ENCODE peak calls at places on chromosomes 4 and X, in ten cellular contexts. One of them, this sample, is unnamed.

GRCh38 chrX:149314031-149314430 is 191.1 kb downstream of the IDS start:
- DNase-seq in bronchial epithelial cell: peak; percentile 0
- DNase-seq in B cell: no peak
- DNase-seq in right atrium auricular region: no peak
- DNase-seq in lower lobe of right lung: no peak
- DNase-seq in astrocyte: peak; percentile 20
- DNase-seq in lower leg skin: peak; percentile 15
- DNase-seq in CD8-positive, alpha-beta T cell: no peak
- DNase-seq in epithelial cell of esophagus: no peak
- DNase-seq in IMR-90: no peak
- DNase-seq in this sample: peak; percentile 9

GRCh38 chrX:108001218-108001814 is 19.1 kb upstream of the TEX13B start:
- DNase-seq in bronchial epithelial cell: peak; percentile 55
- DNase-seq in B cell: peak; percentile 20
- DNase-seq in right atrium auricular region: no peak
- DNase-seq in lower lobe of right lung: no peak
- DNase-seq in astrocyte: peak; percentile 4
- DNase-seq in lower leg skin: peak; percentile 24
- DNase-seq in CD8-positive, alpha-beta T cell: no peak
- DNase-seq in epithelial cell of esophagus: peak; percentile 69
- DNase-seq in IMR-90: peak; percentile 36
- DNase-seq in this sample: no peak

GRCh38 chrX:129741880-129742758 is 3.3 kb downstream of the XPNPEP2 start:
- DNase-seq in bronchial epithelial cell: no peak
- DNase-seq in B cell: no peak
- DNase-seq in right atrium auricular region: no peak
- DNase-seq in lower lobe of right lung: no peak
- DNase-seq in astrocyte: no peak
- DNase-seq in lower leg skin: no peak
- DNase-seq in CD8-positive, alpha-beta T cell: no peak
- DNase-seq in epithelial cell of esophagus: no peak
- DNase-seq in IMR-90: no peak
- DNase-seq in this sample: no peak

GRCh38 chrX:43559643-43560042 is 96.5 kb upstream of the MAOA start:
- DNase-seq in bronchial epithelial cell: peak; percentile 42
- DNase-seq in B cell: peak; percentile 56
- DNase-seq in right atrium auricular region: peak; percentile 59
- DNase-seq in lower lobe of right lung: no peak
- DNase-seq in astrocyte: peak; percentile 9
- DNase-seq in lower leg skin: peak; percentile 21
- DNase-seq in CD8-positive, alpha-beta T cell: no peak
- DNase-seq in epithelial cell of esophagus: peak; percentile 53
- DNase-seq in IMR-90: peak; percentile 2
- DNase-seq in this sample: no peak

GRCh38 chrX:10549280-10549679 is 71.1 kb downstream of the MID1 start:
- DNase-seq in bronchial epithelial cell: no peak
- DNase-seq in B cell: no peak
- DNase-seq in right atrium auricular region: no peak
- DNase-seq in lower lobe of right lung: no peak
- DNase-seq in astrocyte: no peak
- DNase-seq in lower leg skin: no peak
- DNase-seq in CD8-positive, alpha-beta T cell: no peak
- DNase-seq in epithelial cell of esophagus: peak; percentile 14
- DNase-seq in IMR-90: no peak
- DNase-seq in this sample: no peak

GRCh38 chr4:80471701-80472100 is 136.2 kb downstream of the CFAP299 start:
- DNase-seq in bronchial epithelial cell: peak; percentile 36
- DNase-seq in B cell: no peak
- DNase-seq in right atrium auricular region: no peak
- DNase-seq in lower lobe of right lung: peak; percentile 63
- DNase-seq in astrocyte: peak; percentile 18
- DNase-seq in lower leg skin: no peak
- DNase-seq in CD8-positive, alpha-beta T cell: no peak
- DNase-seq in epithelial cell of esophagus: peak; percentile 51
- DNase-seq in IMR-90: peak; percentile 67
- DNase-seq in this sample: peak; percentile 13

GRCh38 chr4:139333046-139333445 is 30.8 kb upstream of the NDUFC1 start:
- DNase-seq in bronchial epithelial cell: peak; percentile 53
- DNase-seq in B cell: no peak
- DNase-seq in right atrium auricular region: no peak
- DNase-seq in lower lobe of right lung: no peak
- DNase-seq in astrocyte: no peak
- DNase-seq in lower leg skin: no peak
- DNase-seq in CD8-positive, alpha-beta T cell: no peak
- DNase-seq in epithelial cell of esophagus: peak; percentile 36
- DNase-seq in IMR-90: no peak
- DNase-seq in this sample: no peak

GRCh38 chrX:19625612-19626011 is 110.3 kb upstream of the MAP3K15 start:
- DNase-seq in bronchial epithelial cell: peak; percentile 55
- DNase-seq in B cell: no peak
- DNase-seq in right atrium auricular region: no peak
- DNase-seq in lower lobe of right lung: no peak
- DNase-seq in astrocyte: peak; percentile 10
- DNase-seq in lower leg skin: no peak
- DNase-seq in CD8-positive, alpha-beta T cell: peak; percentile 12
- DNase-seq in epithelial cell of esophagus: peak; percentile 30
- DNase-seq in IMR-90: no peak
- DNase-seq in this sample: no peak

GRCh38 chr4:148510211-148510610 is 68.0 kb upstream of the NR3C2 start:
- DNase-seq in bronchial epithelial cell: no peak
- DNase-seq in B cell: no peak
- DNase-seq in right atrium auricular region: no peak
- DNase-seq in lower lobe of right lung: no peak
- DNase-seq in astrocyte: no peak
- DNase-seq in lower leg skin: no peak
- DNase-seq in CD8-positive, alpha-beta T cell: no peak
- DNase-seq in epithelial cell of esophagus: peak; percentile 27
- DNase-seq in IMR-90: no peak
- DNase-seq in this sample: no peak

GRCh38 chrX:50770702-50771101 is 43.3 kb downstream of the SHROOM4 start:
- DNase-seq in bronchial epithelial cell: peak; percentile 42
- DNase-seq in B cell: no peak
- DNase-seq in right atrium auricular region: no peak
- DNase-seq in lower lobe of right lung: peak; percentile 75
- DNase-seq in astrocyte: peak; percentile 17
- DNase-seq in lower leg skin: no peak
- DNase-seq in CD8-positive, alpha-beta T cell: no peak
- DNase-seq in epithelial cell of esophagus: peak; percentile 48
- DNase-seq in IMR-90: no peak
- DNase-seq in this sample: no peak

GRCh38 chrX:40471965-40472648 is 108.7 kb upstream of the ATP6AP2 start:
- DNase-seq in bronchial epithelial cell: peak; percentile 62
- DNase-seq in B cell: peak; percentile 33
- DNase-seq in right atrium auricular region: no peak
- DNase-seq in lower lobe of right lung: peak; percentile 37
- DNase-seq in astrocyte: peak; percentile 80
- DNase-seq in lower leg skin: peak; percentile 15
- DNase-seq in CD8-positive, alpha-beta T cell: peak; percentile 2
- DNase-seq in epithelial cell of esophagus: peak; percentile 41
- DNase-seq in IMR-90: peak; percentile 84
- DNase-seq in this sample: no peak
- TF ChIP-seq CTCF in bronchial epithelial cell: peak; percentile 36
- TF ChIP-seq CTCF in B cell: peak; percentile 14
- TF ChIP-seq CTCF in right atrium auricular region: peak; percentile 40
- TF ChIP-seq CTCF in lower lobe of right lung: peak; percentile 8
- TF ChIP-seq CTCF in astrocyte: no peak
- TF ChIP-seq CTCF in lower leg skin: no peak
- TF ChIP-seq CTCF in CD8-positive, alpha-beta T cell: no peak
- TF ChIP-seq CTCF in epithelial cell of esophagus: peak; percentile 14
- TF ChIP-seq CTCF in IMR-90: no peak
- TF ChIP-seq CTCF in this sample: peak; percentile 31

GRCh38 chrX:120774611-120775010 is 101.1 kb downstream of the CT47B1 start:
- DNase-seq in bronchial epithelial cell: no peak
- DNase-seq in B cell: no peak
- DNase-seq in right atrium auricular region: no peak
- DNase-seq in lower lobe of right lung: no peak
- DNase-seq in astrocyte: no peak
- DNase-seq in lower leg skin: peak; percentile 12
- DNase-seq in CD8-positive, alpha-beta T cell: no peak
- DNase-seq in epithelial cell of esophagus: no peak
- DNase-seq in IMR-90: no peak
- DNase-seq in this sample: no peak

GRCh38 chrX:120768681-120769080 is 107.0 kb downstream of the CT47B1 start:
- DNase-seq in bronchial epithelial cell: peak; percentile 76
- DNase-seq in B cell: no peak
- DNase-seq in right atrium auricular region: no peak
- DNase-seq in lower lobe of right lung: no peak
- DNase-seq in astrocyte: peak; percentile 39
- DNase-seq in lower leg skin: no peak
- DNase-seq in CD8-positive, alpha-beta T cell: no peak
- DNase-seq in epithelial cell of esophagus: peak; percentile 40
- DNase-seq in IMR-90: peak; percentile 35
- DNase-seq in this sample: no peak

GRCh38 chrX:120773801-120774200 is 101.9 kb downstream of the CT47B1 start:
- DNase-seq in bronchial epithelial cell: no peak
- DNase-seq in B cell: no peak
- DNase-seq in right atrium auricular region: no peak
- DNase-seq in lower lobe of right lung: no peak
- DNase-seq in astrocyte: no peak
- DNase-seq in lower leg skin: peak; percentile 13
- DNase-seq in CD8-positive, alpha-beta T cell: no peak
- DNase-seq in epithelial cell of esophagus: no peak
- DNase-seq in IMR-90: no peak
- DNase-seq in this sample: no peak

GRCh38 chrX:120768254-120768653 is 107.4 kb downstream of the CT47B1 start:
- DNase-seq in bronchial epithelial cell: no peak
- DNase-seq in B cell: no peak
- DNase-seq in right atrium auricular region: no peak
- DNase-seq in lower lobe of right lung: no peak
- DNase-seq in astrocyte: no peak
- DNase-seq in lower leg skin: no peak
- DNase-seq in CD8-positive, alpha-beta T cell: no peak
- DNase-seq in epithelial cell of esophagus: no peak
- DNase-seq in IMR-90: no peak
- DNase-seq in this sample: no peak

DNA sequence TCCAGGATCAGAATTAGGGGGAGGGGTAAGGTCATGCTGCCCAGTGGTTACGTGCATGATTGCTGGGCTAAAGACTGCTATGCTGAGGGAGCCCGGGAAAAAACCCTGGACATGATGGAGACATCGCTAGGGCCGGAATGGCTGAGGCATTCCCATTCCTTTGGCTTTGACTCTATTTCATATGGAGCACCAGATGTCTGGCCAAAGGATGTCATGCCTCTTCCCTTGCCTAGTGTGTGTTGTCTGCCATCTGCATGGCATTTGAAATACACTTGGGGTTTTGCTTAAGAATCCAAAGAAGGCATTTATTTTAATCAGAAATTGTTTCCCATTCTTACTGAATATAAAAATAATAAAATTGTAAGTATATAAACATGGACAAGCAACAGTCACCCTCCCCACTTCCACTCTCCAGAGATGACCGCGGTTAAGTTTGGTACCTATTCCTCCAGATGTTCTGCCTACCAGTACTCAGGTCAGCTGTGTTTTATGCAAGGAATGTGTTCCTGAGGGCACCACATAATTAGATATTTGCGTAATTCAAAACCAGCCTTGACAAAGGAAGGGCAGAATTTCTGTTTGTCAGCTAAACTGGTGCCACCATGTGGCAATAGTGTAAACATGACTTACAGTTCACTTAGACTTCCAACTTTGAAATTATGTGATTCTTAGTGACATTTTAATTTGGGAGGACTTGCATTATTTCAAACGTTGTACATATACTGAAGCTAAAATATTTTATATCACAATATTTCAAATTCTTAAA is 105.9 kb downstream of the CT47B1 start:
- DNase-seq in bronchial epithelial cell: peak; percentile 73
- DNase-seq in B cell: peak; percentile 47
- DNase-seq in right atrium auricular region: no peak
- DNase-seq in lower lobe of right lung: no peak
- DNase-seq in astrocyte: peak; percentile 49
- DNase-seq in lower leg skin: peak; percentile 12
- DNase-seq in CD8-positive, alpha-beta T cell: no peak
- DNase-seq in epithelial cell of esophagus: peak; percentile 71
- DNase-seq in IMR-90: peak; percentile 19
- DNase-seq in this sample: peak; percentile 35
- TF ChIP-seq CTCF in bronchial epithelial cell: no peak
- TF ChIP-seq CTCF in B cell: peak; percentile 50
- TF ChIP-seq CTCF in right atrium auricular region: peak; percentile 47
- TF ChIP-seq CTCF in lower lobe of right lung: peak; percentile 9
- TF ChIP-seq CTCF in astrocyte: no peak
- TF ChIP-seq CTCF in lower leg skin: no peak
- TF ChIP-seq CTCF in CD8-positive, alpha-beta T cell: peak; percentile 24
- TF ChIP-seq CTCF in epithelial cell of esophagus: peak; percentile 42
- TF ChIP-seq CTCF in IMR-90: peak; percentile 31
- TF ChIP-seq CTCF in this sample: peak; percentile 47

GRCh38 chr4:46386570-46386969 is 3.4 kb downstream of the GABRA2 start:
- DNase-seq in bronchial epithelial cell: no peak
- DNase-seq in B cell: no peak
- DNase-seq in right atrium auricular region: no peak
- DNase-seq in lower lobe of right lung: no peak
- DNase-seq in astrocyte: no peak
- DNase-seq in lower leg skin: no peak
- DNase-seq in CD8-positive, alpha-beta T cell: no peak
- DNase-seq in epithelial cell of esophagus: no peak
- DNase-seq in IMR-90: no peak
- DNase-seq in this sample: no peak
- TF ChIP-seq CTCF in bronchial epithelial cell: no peak
- TF ChIP-seq CTCF in B cell: no peak
- TF ChIP-seq CTCF in right atrium auricular region: no peak
- TF ChIP-seq CTCF in lower lobe of right lung: no peak
- TF ChIP-seq CTCF in astrocyte: no peak
- TF ChIP-seq CTCF in lower leg skin: no peak
- TF ChIP-seq CTCF in CD8-positive, alpha-beta T cell: no peak
- TF ChIP-seq CTCF in epithelial cell of esophagus: no peak
- TF ChIP-seq CTCF in IMR-90: no peak
- TF ChIP-seq CTCF in this sample: peak; percentile 8

GRCh38 chr4:141258558-141258957 is 37.9 kb downstream of the ZNF330 start:
- DNase-seq in bronchial epithelial cell: no peak
- DNase-seq in B cell: no peak
- DNase-seq in right atrium auricular region: no peak
- DNase-seq in lower lobe of right lung: no peak
- DNase-seq in astrocyte: no peak
- DNase-seq in lower leg skin: no peak
- DNase-seq in CD8-positive, alpha-beta T cell: no peak
- DNase-seq in epithelial cell of esophagus: no peak
- DNase-seq in IMR-90: no peak
- DNase-seq in this sample: no peak

GRCh38 chr4:141255016-141255415 is 34.3 kb downstream of the ZNF330 start:
- DNase-seq in bronchial epithelial cell: no peak
- DNase-seq in B cell: no peak
- DNase-seq in right atrium auricular region: no peak
- DNase-seq in lower lobe of right lung: no peak
- DNase-seq in astrocyte: no peak
- DNase-seq in lower leg skin: no peak
- DNase-seq in CD8-positive, alpha-beta T cell: no peak
- DNase-seq in epithelial cell of esophagus: no peak
- DNase-seq in IMR-90: peak; percentile 46
- DNase-seq in this sample: no peak

DNA sequence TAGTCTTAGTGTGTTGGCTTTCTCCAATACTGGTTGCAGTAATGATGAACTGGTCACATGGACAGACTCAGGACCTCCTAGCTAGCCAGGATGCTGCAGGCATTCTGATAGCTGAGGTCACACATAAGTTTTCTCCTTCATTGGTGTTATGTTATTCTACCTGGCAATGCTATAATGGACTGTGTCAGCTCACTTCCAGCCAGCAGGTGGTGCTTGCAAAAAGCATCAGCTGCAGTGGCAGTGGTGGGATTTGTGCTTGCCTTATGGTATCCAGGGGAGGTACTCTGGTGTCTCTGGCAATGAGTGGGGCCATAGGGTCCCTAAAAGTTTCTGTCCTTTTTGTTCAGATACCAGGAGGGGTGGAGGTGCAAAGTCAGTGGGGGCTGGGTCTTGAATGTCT is 33.6 kb downstream of the ZNF330 start:
- DNase-seq in bronchial epithelial cell: no peak
- DNase-seq in B cell: no peak
- DNase-seq in right atrium auricular region: no peak
- DNase-seq in lower lobe of right lung: no peak
- DNase-seq in astrocyte: no peak
- DNase-seq in lower leg skin: no peak
- DNase-seq in CD8-positive, alpha-beta T cell: no peak
- DNase-seq in epithelial cell of esophagus: no peak
- DNase-seq in IMR-90: no peak
- DNase-seq in this sample: no peak
- TF ChIP-seq CTCF in bronchial epithelial cell: no peak
- TF ChIP-seq CTCF in B cell: no peak
- TF ChIP-seq CTCF in right atrium auricular region: no peak
- TF ChIP-seq CTCF in lower lobe of right lung: no peak
- TF ChIP-seq CTCF in astrocyte: no peak
- TF ChIP-seq CTCF in lower leg skin: no peak
- TF ChIP-seq CTCF in CD8-positive, alpha-beta T cell: no peak
- TF ChIP-seq CTCF in epithelial cell of esophagus: peak; percentile 13
- TF ChIP-seq CTCF in IMR-90: no peak
- TF ChIP-seq CTCF in this sample: peak; percentile 38